ENCODE peak calls at places on chromosomes 5 and 9, in nine cellular contexts. O, Z, S, D, T, R, A, N and H are unnamed samples.

GRCh38 chr9:17799383-17799782 is 220.5 kb downstream of the SH3GL2 start:
- DNase-seq in N (no peak), R (no peak), T (peak; percentile 46), O (no peak), S (no peak), Z (no peak), A (no peak), D (no peak), H (no peak)

GRCh38 chr5:73615085-73615484 is 10.9 kb upstream of the ARHGEF28 start:
- DNase-seq in N (no peak), S (no peak), T (peak; percentile 92), D (no peak), O (no peak), Z (no peak), A (peak; percentile 73), R (no peak), H (no peak)

GRCh38 chr9:123953601-123954011 is 23.7 kb upstream of the DENND1A start:
- DNase-seq in O (no peak), Z (no peak), D (no peak), R (no peak), N (no peak), S (no peak), T (no peak), A (no peak), H (no peak)

GRCh38 chr5:33470544-33470943 is 29.8 kb downstream of the TARS1 start:
- DNase-seq in N (peak; percentile 8), Z (no peak), A (no peak), T (peak; percentile 75), S (no peak), D (no peak), R (peak; percentile 6), O (no peak), H (no peak)

GRCh38 chr5:133865113-133865512 is 103.3 kb downstream of the C5orf15 start:
- DNase-seq in N (no peak), D (no peak), Z (no peak), O (no peak), T (no peak), R (no peak), A (no peak), S (no peak), H (no peak)

GRCh38 chr9:14423816-14424261 is 109.9 kb upstream of the NFIB start:
- DNase-seq in S (no peak), Z (no peak), T (peak; percentile 68), R (no peak), D (no peak), O (no peak), A (no peak), N (no peak), H (no peak)

GRCh38 chr5:1470762-1471211 is 25.5 kb upstream of the SLC6A3 start:
- DNase-seq in T (no peak), N (no peak), O (no peak), D (no peak), Z (no peak), R (no peak), A (no peak), S (no peak), H (peak; percentile 14)

GRCh38 chr9:70097187-70097586 is 53.5 kb downstream of the MAMDC2 start:
- DNase-seq in O (no peak), D (no peak), S (no peak), Z (no peak), R (no peak), N (no peak), A (no peak), T (no peak), H (no peak)

GRCh38 chr9:6552033-6552737 is 93.3 kb downstream of the GLDC start:
- DNase-seq in T (peak; percentile 47), R (no peak), O (no peak), D (no peak), Z (no peak), S (no peak), N (peak; percentile 87), A (no peak), H (no peak)